ENCODE peak calls at places on chromosomes 4 and X, in nine cellular contexts. One of them, this sample, is unnamed.
A peak's percentile ranks its signal among the peaks of the same experiment; 100 is the strongest.

GRCh38 chrX:47956016-47956415 is 47.8 kb downstream of the ZNF182 start:
- DNase-seq in HTR-8/SVneo: no peak
- DNase-seq in amygdala: no peak
- DNase-seq in AML-193: no peak
- DNase-seq in Right ventricle myocardium superior: no peak
- DNase-seq in head of caudate nucleus: no peak
- DNase-seq in activated naive CD4-positive, alpha-beta T cell treated with anti-CD3 and anti-CD28 coated beads for 36 hours: no peak
- DNase-seq in RCC 7860: no peak
- DNase-seq in CD4-positive, alpha-beta memory T cell: no peak
- DNase-seq in this sample: no peak

GRCh38 chrX:110042521-110042920 is 39.6 kb downstream of the TMEM164 start:
- DNase-seq in RCC 7860: no peak
- DNase-seq in AML-193: peak; percentile 28
- DNase-seq in head of caudate nucleus: no peak
- DNase-seq in HTR-8/SVneo: no peak
- DNase-seq in CD4-positive, alpha-beta memory T cell: no peak
- DNase-seq in activated naive CD4-positive, alpha-beta T cell treated with anti-CD3 and anti-CD28 coated beads for 36 hours: no peak
- DNase-seq in amygdala: no peak
- DNase-seq in Right ventricle myocardium superior: no peak
- DNase-seq in this sample: no peak

GRCh38 chr4:132065940-132066495 is 1083.1 kb upstream of the PCDH10 start:
- DNase-seq in Right ventricle myocardium superior: no peak
- DNase-seq in AML-193: no peak
- DNase-seq in CD4-positive, alpha-beta memory T cell: no peak
- DNase-seq in activated naive CD4-positive, alpha-beta T cell treated with anti-CD3 and anti-CD28 coated beads for 36 hours: no peak
- DNase-seq in head of caudate nucleus: no peak
- DNase-seq in HTR-8/SVneo: peak; percentile 3
- DNase-seq in RCC 7860: no peak
- DNase-seq in amygdala: no peak
- DNase-seq in this sample: no peak

GRCh38 chr4:95238554-95238953 is 310.2 kb downstream of the UNC5C start:
- DNase-seq in activated naive CD4-positive, alpha-beta T cell treated with anti-CD3 and anti-CD28 coated beads for 36 hours: no peak
- DNase-seq in amygdala: no peak
- DNase-seq in CD4-positive, alpha-beta memory T cell: no peak
- DNase-seq in HTR-8/SVneo: no peak
- DNase-seq in Right ventricle myocardium superior: no peak
- DNase-seq in AML-193: no peak
- DNase-seq in RCC 7860: no peak
- DNase-seq in head of caudate nucleus: no peak
- DNase-seq in this sample: no peak

GRCh38 chrX:35699642-35700041 is 98.5 kb upstream of the MAGEB16 start:
- DNase-seq in amygdala: no peak
- DNase-seq in AML-193: peak; percentile 71
- DNase-seq in head of caudate nucleus: no peak
- DNase-seq in CD4-positive, alpha-beta memory T cell: no peak
- DNase-seq in Right ventricle myocardium superior: no peak
- DNase-seq in RCC 7860: no peak
- DNase-seq in activated naive CD4-positive, alpha-beta T cell treated with anti-CD3 and anti-CD28 coated beads for 36 hours: no peak
- DNase-seq in HTR-8/SVneo: no peak
- DNase-seq in this sample: no peak

GRCh38 chr4:163702736-163703135 is 208.2 kb downstream of the TMA16 start:
- DNase-seq in head of caudate nucleus: no peak
- DNase-seq in HTR-8/SVneo: no peak
- DNase-seq in activated naive CD4-positive, alpha-beta T cell treated with anti-CD3 and anti-CD28 coated beads for 36 hours: no peak
- DNase-seq in RCC 7860: no peak
- DNase-seq in Right ventricle myocardium superior: no peak
- DNase-seq in AML-193: no peak
- DNase-seq in amygdala: no peak
- DNase-seq in CD4-positive, alpha-beta memory T cell: no peak
- DNase-seq in this sample: no peak

GRCh38 chr4:11532138-11532537 is 103.4 kb upstream of the HS3ST1 start:
- DNase-seq in Right ventricle myocardium superior: no peak
- DNase-seq in amygdala: no peak
- DNase-seq in activated naive CD4-positive, alpha-beta T cell treated with anti-CD3 and anti-CD28 coated beads for 36 hours: no peak
- DNase-seq in HTR-8/SVneo: no peak
- DNase-seq in head of caudate nucleus: no peak
- DNase-seq in AML-193: no peak
- DNase-seq in CD4-positive, alpha-beta memory T cell: no peak
- DNase-seq in RCC 7860: no peak
- DNase-seq in this sample: no peak

GRCh38 chr4:152460488-152460887 is 75.4 kb downstream of the FBXW7 start:
- DNase-seq in AML-193: peak; percentile 84
- DNase-seq in activated naive CD4-positive, alpha-beta T cell treated with anti-CD3 and anti-CD28 coated beads for 36 hours: no peak
- DNase-seq in amygdala: no peak
- DNase-seq in Right ventricle myocardium superior: no peak
- DNase-seq in head of caudate nucleus: no peak
- DNase-seq in HTR-8/SVneo: peak; percentile 49
- DNase-seq in RCC 7860: no peak
- DNase-seq in CD4-positive, alpha-beta memory T cell: no peak
- DNase-seq in this sample: peak; percentile 1

GRCh38 chrX:23822397-23822796 is 39.4 kb downstream of the SAT1 start:
- DNase-seq in Right ventricle myocardium superior: no peak
- DNase-seq in AML-193: no peak
- DNase-seq in HTR-8/SVneo: no peak
- DNase-seq in CD4-positive, alpha-beta memory T cell: no peak
- DNase-seq in RCC 7860: no peak
- DNase-seq in head of caudate nucleus: no peak
- DNase-seq in amygdala: no peak
- DNase-seq in activated naive CD4-positive, alpha-beta T cell treated with anti-CD3 and anti-CD28 coated beads for 36 hours: no peak
- DNase-seq in this sample: no peak

GRCh38 chr4:1250527-1250812 is 1.5 kb upstream of the CTBP1 start:
- DNase-seq in RCC 7860: no peak
- DNase-seq in HTR-8/SVneo: no peak
- DNase-seq in Right ventricle myocardium superior: no peak
- DNase-seq in CD4-positive, alpha-beta memory T cell: no peak
- DNase-seq in AML-193: no peak
- DNase-seq in activated naive CD4-positive, alpha-beta T cell treated with anti-CD3 and anti-CD28 coated beads for 36 hours: no peak
- DNase-seq in amygdala: no peak
- DNase-seq in head of caudate nucleus: no peak
- DNase-seq in this sample: no peak

GRCh38 chr4:26220704-26221103 is 100.1 kb upstream of the RBPJ start:
- DNase-seq in AML-193: no peak
- DNase-seq in Right ventricle myocardium superior: no peak
- DNase-seq in amygdala: no peak
- DNase-seq in RCC 7860: peak; percentile 24
- DNase-seq in CD4-positive, alpha-beta memory T cell: no peak
- DNase-seq in HTR-8/SVneo: peak; percentile 57
- DNase-seq in activated naive CD4-positive, alpha-beta T cell treated with anti-CD3 and anti-CD28 coated beads for 36 hours: no peak
- DNase-seq in head of caudate nucleus: no peak
- DNase-seq in this sample: no peak

GRCh38 chrX:7147431-7147977 is at the start of gene STS:
- DNase-seq in Right ventricle myocardium superior: peak; percentile 58
- DNase-seq in head of caudate nucleus: peak; percentile 56
- DNase-seq in AML-193: peak; percentile 5
- DNase-seq in CD4-positive, alpha-beta memory T cell: peak; percentile 41
- DNase-seq in amygdala: peak; percentile 10
- DNase-seq in activated naive CD4-positive, alpha-beta T cell treated with anti-CD3 and anti-CD28 coated beads for 36 hours: peak; percentile 27
- DNase-seq in HTR-8/SVneo: no peak
- DNase-seq in RCC 7860: no peak
- DNase-seq in this sample: peak; percentile 5

GRCh38 chr4:721261-722171 is 15.9 kb downstream of the PCGF3 start:
- DNase-seq in HTR-8/SVneo: no peak
- DNase-seq in CD4-positive, alpha-beta memory T cell: no peak
- DNase-seq in activated naive CD4-positive, alpha-beta T cell treated with anti-CD3 and anti-CD28 coated beads for 36 hours: no peak
- DNase-seq in RCC 7860: no peak
- DNase-seq in AML-193: no peak
- DNase-seq in amygdala: no peak
- DNase-seq in Right ventricle myocardium superior: no peak
- DNase-seq in head of caudate nucleus: no peak
- DNase-seq in this sample: no peak

GRCh38 chr4:113692809-113693411 is 68.6 kb downstream of the CAMK2D start:
- DNase-seq in HTR-8/SVneo: no peak
- DNase-seq in AML-193: peak; percentile 36
- DNase-seq in activated naive CD4-positive, alpha-beta T cell treated with anti-CD3 and anti-CD28 coated beads for 36 hours: no peak
- DNase-seq in CD4-positive, alpha-beta memory T cell: no peak
- DNase-seq in RCC 7860: no peak
- DNase-seq in head of caudate nucleus: no peak
- DNase-seq in Right ventricle myocardium superior: no peak
- DNase-seq in amygdala: no peak
- DNase-seq in this sample: no peak

GRCh38 chrX:42996861-42997260 is 218.9 kb upstream of the PPP1R2C start:
- DNase-seq in head of caudate nucleus: no peak
- DNase-seq in AML-193: no peak
- DNase-seq in HTR-8/SVneo: no peak
- DNase-seq in Right ventricle myocardium superior: no peak
- DNase-seq in RCC 7860: no peak
- DNase-seq in activated naive CD4-positive, alpha-beta T cell treated with anti-CD3 and anti-CD28 coated beads for 36 hours: no peak
- DNase-seq in CD4-positive, alpha-beta memory T cell: no peak
- DNase-seq in amygdala: no peak
- DNase-seq in this sample: no peak

GRCh38 chrX:154717824-154718223 is 33.1 kb downstream of the GAB3 start:
- DNase-seq in activated naive CD4-positive, alpha-beta T cell treated with anti-CD3 and anti-CD28 coated beads for 36 hours: peak; percentile 24
- DNase-seq in AML-193: no peak
- DNase-seq in amygdala: no peak
- DNase-seq in RCC 7860: peak; percentile 79
- DNase-seq in Right ventricle myocardium superior: no peak
- DNase-seq in head of caudate nucleus: no peak
- DNase-seq in HTR-8/SVneo: peak; percentile 42
- DNase-seq in CD4-positive, alpha-beta memory T cell: peak; percentile 44
- DNase-seq in this sample: peak; percentile 79

GRCh38 chr4:149120331-149121014 is 678.3 kb upstream of the NR3C2 start:
- DNase-seq in RCC 7860: no peak
- DNase-seq in activated naive CD4-positive, alpha-beta T cell treated with anti-CD3 and anti-CD28 coated beads for 36 hours: no peak
- DNase-seq in Right ventricle myocardium superior: no peak
- DNase-seq in AML-193: no peak
- DNase-seq in amygdala: no peak
- DNase-seq in head of caudate nucleus: no peak
- DNase-seq in CD4-positive, alpha-beta memory T cell: no peak
- DNase-seq in HTR-8/SVneo: no peak
- DNase-seq in this sample: no peak

GRCh38 chrX:12315526-12315925 is 177.3 kb downstream of the FRMPD4 start:
- DNase-seq in AML-193: no peak
- DNase-seq in activated naive CD4-positive, alpha-beta T cell treated with anti-CD3 and anti-CD28 coated beads for 36 hours: no peak
- DNase-seq in RCC 7860: no peak
- DNase-seq in head of caudate nucleus: no peak
- DNase-seq in amygdala: no peak
- DNase-seq in HTR-8/SVneo: no peak
- DNase-seq in Right ventricle myocardium superior: no peak
- DNase-seq in CD4-positive, alpha-beta memory T cell: no peak
- DNase-seq in this sample: no peak

GRCh38 chr4:175651701-175652100 is 160.4 kb downstream of the GPM6A start:
- DNase-seq in activated naive CD4-positive, alpha-beta T cell treated with anti-CD3 and anti-CD28 coated beads for 36 hours: no peak
- DNase-seq in amygdala: no peak
- DNase-seq in CD4-positive, alpha-beta memory T cell: no peak
- DNase-seq in RCC 7860: no peak
- DNase-seq in Right ventricle myocardium superior: no peak
- DNase-seq in head of caudate nucleus: no peak
- DNase-seq in HTR-8/SVneo: no peak
- DNase-seq in AML-193: no peak
- DNase-seq in this sample: no peak

GRCh38 chr4:163590609-163591264 is 96.2 kb downstream of the TMA16 start:
- DNase-seq in Right ventricle myocardium superior: no peak
- DNase-seq in CD4-positive, alpha-beta memory T cell: no peak
- DNase-seq in activated naive CD4-positive, alpha-beta T cell treated with anti-CD3 and anti-CD28 coated beads for 36 hours: no peak
- DNase-seq in HTR-8/SVneo: no peak
- DNase-seq in head of caudate nucleus: no peak
- DNase-seq in AML-193: no peak
- DNase-seq in amygdala: no peak
- DNase-seq in RCC 7860: no peak
- DNase-seq in this sample: no peak

GRCh38 chrX:23756165-23756564 is 13.1 kb upstream of the ACOT9 start:
- DNase-seq in head of caudate nucleus: peak; percentile 32
- DNase-seq in AML-193: peak; percentile 44
- DNase-seq in CD4-positive, alpha-beta memory T cell: peak; percentile 64
- DNase-seq in HTR-8/SVneo: peak; percentile 73
- DNase-seq in activated naive CD4-positive, alpha-beta T cell treated with anti-CD3 and anti-CD28 coated beads for 36 hours: peak; percentile 75
- DNase-seq in RCC 7860: peak; percentile 31
- DNase-seq in Right ventricle myocardium superior: peak; percentile 50
- DNase-seq in amygdala: peak; percentile 0
- DNase-seq in this sample: peak; percentile 57

GRCh38 chr4:143626134-143626859 is 74.2 kb downstream of the FREM3 start:
- DNase-seq in AML-193: no peak
- DNase-seq in RCC 7860: no peak
- DNase-seq in activated naive CD4-positive, alpha-beta T cell treated with anti-CD3 and anti-CD28 coated beads for 36 hours: no peak
- DNase-seq in HTR-8/SVneo: no peak
- DNase-seq in head of caudate nucleus: no peak
- DNase-seq in amygdala: no peak
- DNase-seq in CD4-positive, alpha-beta memory T cell: no peak
- DNase-seq in Right ventricle myocardium superior: peak; percentile 78
- DNase-seq in this sample: no peak

GRCh38 chr4:181308476-181309170 is 934.6 kb upstream of the TENM3 start:
- DNase-seq in activated naive CD4-positive, alpha-beta T cell treated with anti-CD3 and anti-CD28 coated beads for 36 hours: no peak
- DNase-seq in head of caudate nucleus: no peak
- DNase-seq in amygdala: no peak
- DNase-seq in AML-193: no peak
- DNase-seq in CD4-positive, alpha-beta memory T cell: no peak
- DNase-seq in HTR-8/SVneo: no peak
- DNase-seq in Right ventricle myocardium superior: no peak
- DNase-seq in RCC 7860: no peak
- DNase-seq in this sample: no peak

GRCh38 chr4:1081689-1082040 is 31.7 kb downstream of the RNF212 start:
- DNase-seq in Right ventricle myocardium superior: no peak
- DNase-seq in head of caudate nucleus: no peak
- DNase-seq in RCC 7860: peak; percentile 53
- DNase-seq in activated naive CD4-positive, alpha-beta T cell treated with anti-CD3 and anti-CD28 coated beads for 36 hours: no peak
- DNase-seq in AML-193: no peak
- DNase-seq in CD4-positive, alpha-beta memory T cell: no peak
- DNase-seq in amygdala: no peak
- DNase-seq in HTR-8/SVneo: no peak
- DNase-seq in this sample: peak; percentile 42

This sample was measured in Daoy.